ENCODE peak calls at places on chromosomes 2 and 18, in eight cellular contexts. D is EH, N is NCI-H1092 treated with DMSO at 0.1 percent for 48 hours, J is fibroblast of pulmonary artery, R is HT1080, A is BE2C, Q is H1, G is putamen. B is an unnamed sample.
A peak's percentile ranks its signal among the peaks of the same experiment; 100 is the strongest.

GRCh38 chr2:5360081-5360480 is 332.1 kb upstream of the SOX11 start:
- DNase-seq in R (no peak), J (no peak), Q (no peak), A (no peak), N (no peak), D (no peak), G (no peak), B (no peak)

GRCh38 chr2:134466141-134466540 is 212.3 kb downstream of the MGAT5 start:
- DNase-seq in Q (peak; percentile 68), R (peak; percentile 42), G (no peak), A (no peak), D (no peak), J (peak; percentile 25), N (peak; percentile 43), B (peak; percentile 48)

GRCh38 chr2:31033032-31033431 is 105.2 kb downstream of the GALNT14 start:
- DNase-seq in A (no peak), G (no peak), N (no peak), R (no peak), J (no peak), Q (no peak), D (no peak), B (no peak)

GRCh38 chr2:31222086-31222485 is 4.8 kb upstream of the CAPN14 start:
- DNase-seq in A (no peak), J (no peak), R (no peak), Q (no peak), G (no peak), N (no peak), D (no peak), B (no peak)

GRCh38 chr2:134842930-134843490 is 4.6 kb downstream of the ACMSD start:
- DNase-seq in A (no peak), D (no peak), G (no peak), N (no peak), J (no peak), R (no peak), Q (no peak), B (no peak)

GRCh38 chr2:71458413-71459083 is 5.2 kb downstream of the DYSF start:
- DNase-seq in R (peak; percentile 83), D (peak; percentile 81), A (no peak), N (no peak), G (no peak), Q (peak; percentile 29), J (peak; percentile 45), B (peak; percentile 39)

GRCh38 chr18:3132700-3133099 is 87.1 kb downstream of the MYOM1 start:
- DNase-seq in J (no peak), A (no peak), Q (no peak), N (no peak), R (no peak), D (peak; percentile 50), G (no peak), B (no peak)

GRCh38 chr2:68936462-68936861 is 16.2 kb downstream of the GKN2 start:
- DNase-seq in N (no peak), Q (no peak), R (peak; percentile 57), D (peak; percentile 90), A (no peak), G (no peak), J (peak; percentile 60), B (no peak)

GRCh38 chr2:72233211-72233610 is 85.5 kb upstream of the CYP26B1 start:
- DNase-seq in D (no peak), A (no peak), R (no peak), J (no peak), Q (peak; percentile 46), N (no peak), G (no peak), B (no peak)

GRCh38 chr2:129428086-129428660 is 551.3 kb upstream of the RAB6C start:
- DNase-seq in D (no peak), G (peak; percentile 39), J (no peak), Q (no peak), R (no peak), N (no peak), A (no peak), B (no peak)

GRCh38 chr2:28231110-28231621 is 161.5 kb upstream of the FOSL2 start:
- DNase-seq in R (peak; percentile 69), Q (no peak), D (peak; percentile 83), G (no peak), A (no peak), N (no peak), J (peak; percentile 60), B (peak; percentile 20)

GRCh38 chr18:67402543-67402942 is 114.0 kb downstream of the DSEL start:
- DNase-seq in R (peak; percentile 40), D (peak; percentile 66), J (peak; percentile 77), A (no peak), N (no peak), G (no peak), Q (no peak), B (no peak)

GRCh38 chr2:67437132-67437531 is 40.0 kb downstream of the ETAA1 start:
- DNase-seq in Q (no peak), J (no peak), A (no peak), N (no peak), R (no peak), D (peak; percentile 45), G (no peak), B (no peak)

GRCh38 chr2:42049411-42050349 is 1.9 kb downstream of the PKDCC start:
- DNase-seq in J (no peak), Q (no peak), D (no peak), A (no peak), R (no peak), G (no peak), N (no peak), B (peak; percentile 59)

GRCh38 chr2:33660416-33661118 is 61.5 kb upstream of the FAM98A start:
- DNase-seq in A (no peak), Q (no peak), G (no peak), N (no peak), J (no peak), R (no peak), D (no peak), B (no peak)

GRCh38 chr2:40721595-40721994 is 269.7 kb upstream of the SLC8A1 start:
- DNase-seq in R (peak; percentile 53), D (peak; percentile 71), J (no peak), Q (no peak), N (no peak), A (peak; percentile 15), G (no peak), B (peak; percentile 12)

GRCh38 chr2:233209117-233209977 is 42.1 kb upstream of the ATG16L1 start:
- DNase-seq in A (no peak), Q (no peak), G (peak; percentile 84), D (peak; percentile 58), J (peak; percentile 60), N (no peak), R (peak; percentile 84), B (peak; percentile 54)

GRCh38 chr2:64104944-64105343 is 39.3 kb downstream of the PELI1 start:
- DNase-seq in D (no peak), N (no peak), Q (no peak), R (no peak), G (no peak), J (no peak), A (no peak), B (no peak)

GRCh38 chr2:231717281-231718180 is 9.2 kb downstream of the PTMA start:
- DNase-seq in R (peak; percentile 76), N (no peak), D (peak; percentile 48), Q (peak; percentile 74), A (peak; percentile 90), G (no peak), J (peak; percentile 57), B (peak; percentile 83)

GRCh38 chr2:95334916-95335641 is 37.9 kb downstream of the KCNIP3 start:
- DNase-seq in D (peak; percentile 88), A (no peak), G (no peak), J (peak; percentile 47), Q (no peak), N (no peak), R (no peak), B (no peak)

GRCh38 chr18:79069792-79070151 is 578 bp downstream of the ATP9B start:
- DNase-seq in Q (no peak), N (peak; percentile 63), D (no peak), J (no peak), R (no peak), A (no peak), G (peak; percentile 7), B (no peak)

GRCh38 chr2:167823066-167823465 is 424.3 kb downstream of the STK39 start:
- DNase-seq in N (no peak), A (no peak), G (no peak), Q (no peak), D (no peak), J (no peak), R (no peak), B (no peak)

GRCh38 chr2:113768770-113769169 is 12.3 kb upstream of the SLC35F5 start:
- DNase-seq in R (no peak), N (no peak), G (no peak), A (no peak), D (peak; percentile 58), J (no peak), Q (no peak), B (no peak)

GRCh38 chr2:67600946-67601345 is 203.8 kb downstream of the ETAA1 start:
- DNase-seq in J (peak; percentile 88), A (no peak), R (peak; percentile 38), G (no peak), D (peak; percentile 80), Q (no peak), N (no peak), B (no peak)

GRCh38 chr2:127678531-127678930 is 3.2 kb upstream of the LIMS2 start:
- DNase-seq in J (no peak), A (no peak), D (no peak), Q (no peak), R (no peak), N (no peak), G (no peak), B (no peak)

GRCh38 chr18:78017869-78018268 is 768.2 kb downstream of the GALR1 start:
- DNase-seq in G (no peak), R (no peak), N (no peak), Q (no peak), D (no peak), J (no peak), A (no peak), B (no peak)

GRCh38 chr2:201262718-201263117 is 2.4 kb downstream of the CASP8 start:
- DNase-seq in J (no peak), D (no peak), A (no peak), N (no peak), G (no peak), Q (no peak), R (no peak), B (no peak)

GRCh38 chr2:240250150-240250984 is 109.9 kb upstream of the OTOS start:
- DNase-seq in Q (no peak), D (no peak), N (no peak), G (no peak), A (no peak), R (no peak), J (no peak), B (peak; percentile 77)

GRCh38 chr2:85997016-85997970 is 108.4 kb downstream of the POLR1A start:
- DNase-seq in Q (no peak), G (peak; percentile 61), D (peak; percentile 89), J (peak; percentile 63), A (no peak), R (no peak), N (no peak), B (no peak)

GRCh38 chr2:134258684-134259408 is 5.0 kb downstream of the MGAT5 start:
- DNase-seq in D (no peak), R (no peak), G (peak; percentile 67), Q (no peak), A (no peak), N (no peak), J (no peak), B (no peak)

GRCh38 chr2:98478088-98478551 is 33.5 kb downstream of the INPP4A start:
- DNase-seq in G (no peak), N (no peak), D (no peak), J (no peak), R (no peak), Q (no peak), A (no peak), B (no peak)

GRCh38 chr2:62920070-62920469 is 130.6 kb upstream of the OTX1 start:
- DNase-seq in D (peak; percentile 60), N (no peak), R (peak; percentile 39), J (peak; percentile 16), A (no peak), Q (no peak), G (no peak), B (no peak)